ENCODE peak calls at places on chromosomes 6 and 20, in six cellular contexts. D, Z, O, E, F and B are unnamed samples.

GRCh38 chr6:15260099-15260821 is 14.4 kb downstream of the JARID2 start:
- DNase-seq in D (no peak), Z (no peak), O (no peak), E (no peak), F (peak), B (no peak)

GRCh38 chr6:142152731-142153130 is 5.7 kb downstream of the VTA1 start:
- DNase-seq in D (peak), Z (no peak), O (no peak), E (no peak), F (peak), B (no peak)

GRCh38 chr20:36454664-36455427 is 86.5 kb upstream of the MYL9 start:
- DNase-seq in D (no peak), Z (no peak), O (no peak), E (peak), F (peak), B (peak)

GRCh38 chr6:151058021-151058733 is 181.6 kb upstream of the AKAP12 start:
- DNase-seq in D (no peak), Z (no peak), O (no peak), E (no peak), F (no peak), B (no peak)

GRCh38 chr20:25706793-25707192 is 10.1 kb upstream of the ZNF337 start:
- DNase-seq in D (no peak), Z (no peak), O (no peak), E (no peak), F (no peak), B (no peak)

GRCh38 chr6:27312146-27312949 is at the start of gene POM121L2:
- DNase-seq in D (peak), Z (no peak), O (no peak), E (peak), F (peak), B (no peak)

GRCh38 chr6:38603966-38604365 is 35.8 kb downstream of the BTBD9 start:
- DNase-seq in D (peak), Z (no peak), O (no peak), E (peak), F (no peak), B (no peak)

GRCh38 chr6:150491131-150491795 is 108.4 kb upstream of the PLEKHG1 start:
- DNase-seq in D (peak), Z (no peak), O (peak), E (no peak), F (peak), B (no peak)

GRCh38 chr6:109456710-109457595 is 1.4 kb upstream of the MICAL1 start:
- DNase-seq in D (no peak), Z (peak), O (no peak), E (no peak), F (peak), B (peak)

GRCh38 chr6:10478187-10479040 is 42.7 kb upstream of the GCNT2 start:
- DNase-seq in D (peak), Z (no peak), O (no peak), E (peak), F (peak), B (no peak)

GRCh38 chr6:89944181-89944755 is 50.0 kb downstream of the GJA10 start:
- DNase-seq in D (no peak), Z (no peak), O (no peak), E (no peak), F (no peak), B (no peak)

GRCh38 chr20:36532388-36532787 is 8.9 kb upstream of the MYL9 start:
- DNase-seq in D (no peak), Z (peak), O (no peak), E (no peak), F (no peak), B (no peak)

GRCh38 chr6:139175389-139175788 is 40.5 kb downstream of the HECA start:
- DNase-seq in D (no peak), Z (no peak), O (no peak), E (no peak), F (no peak), B (no peak)

GRCh38 chr6:155646443-155646842 is 190.8 kb upstream of the NOX3 start:
- DNase-seq in D (no peak), Z (no peak), O (no peak), E (no peak), F (no peak), B (no peak)

GRCh38 chr6:5992551-5993225 is 14.0 kb downstream of the NRN1 start:
- DNase-seq in D (no peak), Z (no peak), O (no peak), E (no peak), F (no peak), B (no peak)

GRCh38 chr6:83198486-83199172 is 5.5 kb downstream of the RWDD2A start:
- DNase-seq in D (peak), Z (no peak), O (no peak), E (no peak), F (peak), B (no peak)

GRCh38 chr6:101666256-101666655 is 272.7 kb downstream of the GRIK2 start:
- DNase-seq in D (peak), Z (no peak), O (peak), E (no peak), F (peak), B (no peak)

GRCh38 chr6:20400476-20401402 is 940 bp upstream of the E2F3 start:
- DNase-seq in D (peak), Z (peak), O (no peak), E (peak), F (peak), B (peak)

GRCh38 chr20:24694727-24695528 is 225.5 kb downstream of the SYNDIG1 start:
- DNase-seq in D (no peak), Z (peak), O (no peak), E (no peak), F (peak), B (no peak)

GRCh38 chr6:160891690-160892089 is 99.9 kb upstream of the MAP3K4 start:
- DNase-seq in D (no peak), Z (no peak), O (no peak), E (no peak), F (no peak), B (no peak)

GRCh38 chr6:159701413-159701999 is 8.5 kb upstream of the SOD2 start:
- DNase-seq in D (peak), Z (peak), O (peak), E (no peak), F (peak), B (peak)

GRCh38 chr6:93017213-93017612 is 402.1 kb downstream of the EPHA7 start:
- DNase-seq in D (no peak), Z (no peak), O (no peak), E (no peak), F (peak), B (no peak)

GRCh38 chr6:5997420-5998093 is 9.2 kb downstream of the NRN1 start:
- DNase-seq in D (no peak), Z (no peak), O (no peak), E (no peak), F (no peak), B (no peak)

GRCh38 chr20:31580706-31581105 is 24.4 kb upstream of the ID1 start:
- DNase-seq in D (no peak), Z (no peak), O (no peak), E (no peak), F (no peak), B (no peak)

GRCh38 chr6:55040102-55040848 is 134.0 kb upstream of the HCRTR2 start:
- DNase-seq in D (no peak), Z (no peak), O (peak), E (no peak), F (peak), B (no peak)

GRCh38 chr6:37777272-37777736 is 42.2 kb upstream of the ZFAND3 start:
- DNase-seq in D (no peak), Z (no peak), O (no peak), E (peak), F (no peak), B (no peak)

GRCh38 chr20:3390759-3391500 is 16.5 kb downstream of the DNAAF9 start:
- DNase-seq in D (no peak), Z (no peak), O (no peak), E (no peak), F (no peak), B (no peak)

GRCh38 chr6:40999498-41000070 is 39.4 kb downstream of the UNC5CL start:
- DNase-seq in D (no peak), Z (peak), O (no peak), E (peak), F (peak), B (peak)

GRCh38 chr20:10309326-10309725 is 90.7 kb downstream of the SNAP25 start:
- DNase-seq in D (peak), Z (no peak), O (peak), E (no peak), F (peak), B (no peak)
- H3K27ac ChIP-seq in D (peak), Z (no peak), O (no peak), E (no peak), F (peak), B (no peak)

GRCh38 chr6:32113386-32114352 is 4.5 kb upstream of the TNXB start:
- DNase-seq in D (peak), Z (peak), O (no peak), E (no peak), F (peak), B (peak)
- H3K27ac ChIP-seq in D (peak), Z (peak), O (no peak), E (no peak), F (peak), B (peak)

GRCh38 chr6:12384417-12384912 is 94.3 kb downstream of the EDN1 start:
- DNase-seq in D (no peak), Z (no peak), O (no peak), E (no peak), F (no peak), B (no peak)
- H3K27ac ChIP-seq in D (no peak), Z (peak), O (no peak), E (no peak), F (no peak), B (no peak)

DNA sequence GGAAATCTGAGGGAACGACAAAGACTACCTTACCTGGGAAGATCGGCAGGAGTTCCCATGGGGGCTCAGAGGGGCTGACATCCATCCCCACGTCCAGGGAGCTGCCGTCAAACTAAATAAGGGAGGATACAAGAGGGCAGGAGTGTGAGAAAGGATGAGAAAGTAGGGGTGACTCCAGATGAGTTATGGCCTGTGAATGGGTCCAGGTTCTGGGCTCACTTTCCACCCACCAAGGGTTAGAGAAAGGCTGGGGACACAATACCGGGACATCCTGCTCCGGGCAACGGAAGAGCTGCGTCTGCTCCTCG is 683 bp downstream of the ATF6B start:
- DNase-seq in D (no peak), Z (no peak), O (no peak), E (no peak), F (no peak), B (no peak)
- H3K27ac ChIP-seq in D (peak), Z (peak), O (peak), E (peak), F (no peak), B (peak)

DNA sequence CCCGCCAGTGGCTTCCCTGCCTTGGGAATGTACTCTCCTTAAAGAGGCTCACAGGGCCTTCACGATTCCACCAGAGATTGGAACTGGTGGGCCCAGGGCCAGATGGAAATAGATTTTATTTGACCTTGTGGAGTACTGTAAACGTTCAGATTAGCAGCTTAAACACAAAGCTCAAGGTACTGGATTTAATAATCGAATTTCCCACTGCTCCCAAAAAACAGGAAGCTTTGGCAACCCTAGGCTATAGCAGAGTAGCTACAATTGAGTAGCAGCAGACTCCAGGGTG is 7.3 kb downstream of the SDCBP2 start:
- DNase-seq in D (no peak), Z (no peak), O (no peak), E (no peak), F (no peak), B (no peak)
- H3K27ac ChIP-seq in D (no peak), Z (no peak), O (no peak), E (no peak), F (no peak), B (peak)

GRCh38 chr6:170292111-170292777 is 1.4 kb upstream of the DLL1 start:
- DNase-seq in D (no peak), Z (no peak), O (no peak), E (no peak), F (no peak), B (no peak)

GRCh38 chr6:170292778-170293164 is 1.9 kb upstream of the DLL1 start:
- DNase-seq in D (no peak), Z (no peak), O (no peak), E (no peak), F (peak), B (no peak)

GRCh38 chr6:170289971-170290305 is 940 bp downstream of the DLL1 start:
- DNase-seq in D (no peak), Z (no peak), O (no peak), E (no peak), F (no peak), B (no peak)

GRCh38 chr6:170290306-170291128 is at the start of gene DLL1:
- DNase-seq in D (no peak), Z (no peak), O (no peak), E (peak), F (peak), B (no peak)

DNA sequence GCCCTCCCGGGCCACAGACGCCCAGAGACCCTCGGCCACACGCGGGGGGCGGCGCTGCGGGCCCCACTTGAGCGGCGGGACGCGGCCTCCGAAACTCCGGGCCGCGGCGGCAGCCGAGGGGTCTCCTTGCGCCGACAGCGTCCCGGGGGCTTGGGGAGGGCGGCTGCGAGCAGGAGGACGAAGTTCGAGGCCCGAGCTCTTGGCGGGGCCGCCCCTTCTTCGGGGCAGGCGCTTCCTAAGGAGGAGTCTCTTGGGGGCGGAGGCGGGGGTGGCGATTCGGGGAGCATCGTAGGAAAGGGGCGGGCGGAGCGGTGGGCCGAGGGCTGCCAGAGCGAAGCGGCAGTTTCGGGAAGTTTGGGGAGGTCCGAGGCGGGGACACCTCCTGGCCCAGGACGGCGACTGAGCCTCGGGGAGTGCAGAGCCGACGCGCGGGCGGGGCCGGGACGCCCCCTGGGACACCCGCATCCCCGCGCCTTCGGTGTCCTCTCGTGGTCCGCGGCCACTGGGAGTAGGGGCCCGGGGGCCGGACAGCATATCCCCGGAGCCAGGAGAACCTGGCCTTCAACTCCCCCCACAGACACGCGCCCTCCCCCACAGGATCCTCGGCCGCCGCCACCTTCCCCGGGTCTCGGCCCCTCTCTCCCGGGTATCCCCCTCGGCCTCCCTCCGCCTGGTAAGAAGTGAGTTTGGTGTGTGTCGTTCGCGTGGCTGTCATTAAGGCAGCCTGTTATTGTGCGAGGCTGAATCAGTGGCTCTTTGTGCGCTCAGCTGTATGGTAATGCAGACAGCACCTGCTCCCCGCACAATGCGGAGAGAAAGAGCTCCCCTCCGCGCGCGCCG is 613 bp upstream of the DLL1 start:
- DNase-seq in D (no peak), Z (peak), O (no peak), E (peak), F (peak), B (no peak)
- H3K27ac ChIP-seq in D (no peak), Z (no peak), O (no peak), E (no peak), F (no peak), B (peak)

GRCh38 chr20:43459022-43459942 is 1.6 kb downstream of the SRSF6 start:
- DNase-seq in D (peak), Z (no peak), O (no peak), E (no peak), F (no peak), B (no peak)
- H3K27ac ChIP-seq in D (no peak), Z (peak), O (peak), E (peak), F (no peak), B (peak)

GRCh38 chr20:848218-848617 is 14.7 kb downstream of the FAM110A start:
- DNase-seq in D (no peak), Z (no peak), O (no peak), E (no peak), F (no peak), B (no peak)
- H3K27ac ChIP-seq in D (no peak), Z (no peak), O (no peak), E (no peak), F (no peak), B (no peak)

GRCh38 chr20:57500235-57500634 is 24.7 kb downstream of the CTCFL start:
- DNase-seq in D (no peak), Z (no peak), O (no peak), E (no peak), F (no peak), B (no peak)
- H3K27ac ChIP-seq in D (no peak), Z (no peak), O (no peak), E (no peak), F (no peak), B (no peak)

GRCh38 chr6:31737315-31738047 is 1.2 kb upstream of the CLIC1 start:
- DNase-seq in D (no peak), Z (no peak), O (no peak), E (peak), F (no peak), B (no peak)
- H3K27ac ChIP-seq in D (peak), Z (peak), O (peak), E (peak), F (peak), B (peak)